ENCODE peak calls at places on chromosomes 6 and 20, in ten cellular contexts. J is SK-N-SH; R is effector memory CD4-positive, alpha-beta T cell; W is NAMALWA; F is germinal center; U is cardiac fibroblast; T is cardiac muscle cell; Q is GOT3; N is HEK293T; I is Daoy. X is an unnamed sample.

GRCh38 chr6:11729083-11729482 is 49.5 kb downstream of the ADTRP start:
- DNase-seq in J (no peak), R (no peak), W (no peak), F (no peak), U (no peak), T (no peak), Q (no peak), N (no peak), I (no peak), X (no peak)

GRCh38 chr20:49851991-49852390 is 39.4 kb downstream of the SLC9A8 start:
- DNase-seq in J (peak; percentile 43), R (no peak), W (no peak), F (no peak), U (no peak), T (no peak), Q (no peak), N (no peak), I (no peak), X (no peak)

GRCh38 chr6:157787080-157787479 is 36.0 kb upstream of the SNX9 start:
- DNase-seq in J (no peak), R (no peak), W (no peak), F (no peak), U (peak; percentile 67), T (peak; percentile 46), Q (no peak), N (no peak), I (no peak), X (peak; percentile 75)

GRCh38 chr6:131208787-131209186 is 73.5 kb downstream of the AKAP7 start:
- DNase-seq in J (no peak), R (no peak), W (no peak), F (no peak), U (no peak), T (no peak), Q (no peak), N (no peak), I (no peak), X (no peak)

GRCh38 chr6:41344865-41345264 is 9.5 kb downstream of the NCR2 start:
- DNase-seq in J (no peak), R (no peak), W (no peak), F (no peak), U (no peak), T (no peak), Q (no peak), N (no peak), I (no peak), X (no peak)

GRCh38 chr20:22684072-22684762 is 99.8 kb upstream of the FOXA2 start:
- DNase-seq in J (peak; percentile 58), R (no peak), W (peak; percentile 78), F (peak; percentile 40), U (peak; percentile 85), T (peak; percentile 86), Q (peak; percentile 45), N (peak; percentile 64), I (peak; percentile 69), X (peak; percentile 81)

GRCh38 chr20:5844063-5844681 is 94.0 kb downstream of the SHLD1 start:
- DNase-seq in J (no peak), R (no peak), W (no peak), F (no peak), U (no peak), T (no peak), Q (no peak), N (no peak), I (peak; percentile 89), X (no peak)

GRCh38 chr6:169984181-169985120 is 233.0 kb downstream of the ERMARD start:
- DNase-seq in J (no peak), R (no peak), W (no peak), F (no peak), U (no peak), T (no peak), Q (no peak), N (no peak), I (no peak), X (no peak)

GRCh38 chr6:23478324-23478723 is 647.7 kb upstream of the NRSN1 start:
- DNase-seq in J (no peak), R (no peak), W (no peak), F (no peak), U (no peak), T (no peak), Q (no peak), N (no peak), I (no peak), X (no peak)

GRCh38 chr6:157562997-157563396 is 182.0 kb downstream of the ZDHHC14 start:
- DNase-seq in J (no peak), R (no peak), W (no peak), F (no peak), U (no peak), T (no peak), Q (no peak), N (no peak), I (no peak), X (no peak)

GRCh38 chr6:71414486-71414885 is 125.9 kb downstream of the OGFRL1 start:
- DNase-seq in J (no peak), R (no peak), W (no peak), F (no peak), U (no peak), T (no peak), Q (no peak), N (no peak), I (no peak), X (no peak)

GRCh38 chr20:43909720-43910119 is 4.9 kb upstream of the TOX2 start:
- DNase-seq in J (no peak), R (no peak), W (no peak), F (no peak), U (no peak), T (no peak), Q (no peak), N (no peak), I (no peak), X (no peak)

GRCh38 chr6:134636221-134636830 is 313.6 kb downstream of the ALDH8A1 start:
- DNase-seq in J (no peak), R (peak; percentile 20), W (peak; percentile 49), F (no peak), U (no peak), T (no peak), Q (no peak), N (no peak), I (no peak), X (no peak)

GRCh38 chr6:123655520-123656306 is 19.0 kb upstream of the TRDN start:
- DNase-seq in J (no peak), R (no peak), W (peak; percentile 41), F (no peak), U (no peak), T (no peak), Q (no peak), N (no peak), I (peak; percentile 7), X (no peak)

GRCh38 chr6:1481326-1481725 is 92.0 kb downstream of the FOXF2 start:
- DNase-seq in J (no peak), R (no peak), W (no peak), F (no peak), U (peak; percentile 71), T (peak; percentile 61), Q (no peak), N (no peak), I (peak; percentile 53), X (no peak)

GRCh38 chr20:50110141-50111047 is 2.6 kb downstream of the UBE2V1 start:
- DNase-seq in J (no peak), R (peak; percentile 11), W (peak; percentile 69), F (peak; percentile 44), U (peak; percentile 65), T (peak; percentile 61), Q (no peak), N (no peak), I (peak; percentile 41), X (peak; percentile 80)

GRCh38 chr6:163745566-163746400 is 331.3 kb downstream of the QKI start:
- DNase-seq in J (no peak), R (no peak), W (no peak), F (no peak), U (peak; percentile 70), T (peak; percentile 79), Q (no peak), N (peak; percentile 64), I (peak; percentile 93), X (peak; percentile 82)

GRCh38 chr20:11703119-11703518 is 214.6 kb upstream of the BTBD3 start:
- DNase-seq in J (no peak), R (no peak), W (no peak), F (no peak), U (no peak), T (no peak), Q (no peak), N (no peak), I (no peak), X (no peak)

GRCh38 chr20:51027396-51027795 is 4.5 kb upstream of the KCNG1 start:
- DNase-seq in J (no peak), R (no peak), W (no peak), F (no peak), U (no peak), T (no peak), Q (no peak), N (no peak), I (no peak), X (no peak)

GRCh38 chr20:55205684-55206083 is 730.3 kb downstream of the DOK5 start:
- DNase-seq in J (no peak), R (no peak), W (no peak), F (no peak), U (no peak), T (no peak), Q (no peak), N (no peak), I (no peak), X (no peak)

GRCh38 chr6:143024977-143025376 is 35.7 kb upstream of the AIG1 start:
- DNase-seq in J (no peak), R (no peak), W (no peak), F (no peak), U (no peak), T (no peak), Q (no peak), N (no peak), I (no peak), X (no peak)

GRCh38 chr6:40999498-41000070 is 39.4 kb downstream of the UNC5CL start:
- DNase-seq in J (peak; percentile 36), R (no peak), W (peak; percentile 62), F (peak; percentile 52), U (peak; percentile 78), T (peak; percentile 79), Q (no peak), N (peak; percentile 66), I (peak; percentile 85), X (peak; percentile 73)

GRCh38 chr20:59214083-59214482 is 50.5 kb downstream of the ZNF831 start:
- DNase-seq in J (no peak), R (no peak), W (no peak), F (no peak), U (no peak), T (no peak), Q (no peak), N (no peak), I (no peak), X (no peak)